ENCODE peak calls at places on chromosomes 1 and 21, in eight cellular contexts. U is endodermal cell, K is endothelial cell of umbilical vein, T is GM23248, I is fibroblast of lung, M is GM12878, Q is K562, B is astrocyte. F is an unnamed sample.

GRCh38 chr21:35197191-35197590 is 148.1 kb upstream of the RUNX1 start:
- DNase-seq in T (peak), B (peak), K (no peak), M (no peak), U (no peak), Q (no peak), I (no peak), F (no peak)

GRCh38 chr21:35370071-35370470 is 321.0 kb upstream of the RUNX1 start:
- DNase-seq in K (no peak), B (no peak), U (no peak), T (no peak), I (no peak), Q (no peak), M (no peak), F (no peak)

GRCh38 chr1:184143449-184143848 is 91.9 kb downstream of the TSEN15 start:
- DNase-seq in K (no peak), M (no peak), U (no peak), Q (no peak), T (peak), I (peak), B (no peak), F (no peak)

GRCh38 chr21:15367061-15367626 is 302.3 kb upstream of the NRIP1 start:
- DNase-seq in U (peak), M (no peak), T (peak), B (no peak), K (no peak), I (no peak), Q (no peak), F (no peak)

GRCh38 chr1:5933050-5933449 is 59.2 kb downstream of the NPHP4 start:
- DNase-seq in Q (no peak), M (no peak), T (no peak), B (no peak), I (no peak), U (no peak), K (no peak), F (no peak)

GRCh38 chr1:27787895-27788294 is 14.9 kb downstream of the STX12 start:
- DNase-seq in M (no peak), T (peak), B (peak), K (peak), U (no peak), Q (no peak), I (peak), F (peak)

GRCh38 chr1:115564201-115564600 is 77.6 kb upstream of the VANGL1 start:
- DNase-seq in Q (no peak), I (no peak), B (no peak), M (no peak), K (no peak), U (peak), T (no peak), F (no peak)

GRCh38 chr1:197637406-197637805 is 137.9 kb downstream of the DENND1B start:
- DNase-seq in T (no peak), U (no peak), B (no peak), M (no peak), K (peak), Q (no peak), I (no peak), F (no peak)

GRCh38 chr1:92705456-92705855 is 79.5 kb downstream of the EVI5 start:
- DNase-seq in I (peak), U (no peak), T (peak), B (peak), M (no peak), K (peak), Q (no peak), F (no peak)

GRCh38 chr1:33055210-33055991 is 18.7 kb upstream of the AK2 start:
- DNase-seq in M (peak), Q (peak), T (peak), U (peak), B (peak), I (peak), K (peak), F (peak)

GRCh38 chr1:110588991-110589390 is 17.2 kb downstream of the KCNA2 start:
- DNase-seq in B (no peak), K (no peak), T (no peak), I (no peak), M (no peak), Q (no peak), U (no peak), F (no peak)

GRCh38 chr1:1344672-1345361 is 4.4 kb downstream of the DVL1 start:
- DNase-seq in K (no peak), T (peak), B (peak), Q (peak), I (peak), M (no peak), U (peak), F (peak)

GRCh38 chr1:101181930-101182329 is 54.9 kb upstream of the S1PR1 start:
- DNase-seq in M (no peak), Q (no peak), U (no peak), K (peak), T (no peak), B (peak), I (peak), F (no peak)

GRCh38 chr1:118143828-118144227 is 41.2 kb downstream of the SPAG17 start:
- DNase-seq in Q (no peak), K (no peak), I (no peak), T (no peak), M (no peak), U (no peak), B (peak), F (peak)

GRCh38 chr21:29238967-29239289 is 59.8 kb upstream of the BACH1 start:
- DNase-seq in I (peak), K (no peak), Q (no peak), U (no peak), T (no peak), B (peak), M (no peak), F (no peak)

DNA sequence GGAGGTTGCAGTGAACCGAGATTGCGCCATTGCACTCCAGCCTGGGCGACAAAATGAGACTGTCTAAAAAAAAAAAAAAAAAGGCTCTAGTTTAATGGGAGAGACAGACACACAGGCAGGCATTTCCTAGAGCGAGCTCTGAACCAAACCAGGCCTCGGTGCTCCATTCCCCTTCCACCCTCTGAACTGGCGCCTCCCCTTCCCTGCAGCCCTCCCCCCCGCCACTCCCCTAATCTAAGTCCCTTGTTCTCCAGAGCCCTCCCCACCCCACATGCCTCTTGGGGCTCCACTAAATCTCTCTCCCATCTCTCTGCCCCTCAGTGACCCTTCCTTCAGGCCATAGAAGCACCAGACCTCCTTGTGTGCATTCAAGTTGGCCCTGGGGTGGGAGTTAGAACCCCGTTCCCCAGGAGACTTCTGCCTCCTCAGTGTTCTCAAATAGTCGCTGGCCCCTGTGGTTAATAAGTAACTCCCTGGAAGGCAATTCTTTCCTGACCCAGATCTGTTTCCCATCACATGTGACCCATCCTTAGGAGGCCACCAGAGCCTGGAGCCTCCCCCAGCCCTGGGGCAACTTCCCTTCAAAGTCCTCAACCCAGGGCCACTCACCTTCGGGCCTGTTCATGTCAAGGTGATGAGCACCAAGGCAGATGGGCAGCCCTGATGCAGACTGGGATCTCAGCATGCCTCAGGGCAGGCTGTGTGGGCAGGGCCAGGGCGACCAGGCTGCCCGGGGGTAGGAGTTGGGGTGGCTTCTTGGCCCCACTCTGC is 42.6 kb upstream of the EPB41 start:
- DNase-seq in B (no peak), U (no peak), M (no peak), K (no peak), Q (no peak), T (no peak), I (no peak), F (no peak)
- H3K9ac ChIP-seq in B (no peak), U (no peak), M (no peak), K (no peak), Q (peak), T (no peak), I (no peak), F (no peak)

GRCh38 chr1:14946011-14946359 is 207.6 kb upstream of the TMEM51 start:
- DNase-seq in T (no peak), I (no peak), M (no peak), B (no peak), Q (no peak), K (no peak), U (no peak), F (no peak)
- H3K9ac ChIP-seq in T (peak), I (peak), M (no peak), B (peak), Q (no peak), K (no peak), U (no peak), F (no peak)

GRCh38 chr1:82901118-82901517 is 1097.8 kb downstream of the TTLL7 start:
- DNase-seq in K (no peak), B (no peak), Q (no peak), M (no peak), U (no peak), T (no peak), I (no peak), F (no peak)

GRCh38 chr1:82894635-82895034 is 1093.9 kb downstream of the ADGRL2 start:
- DNase-seq in T (no peak), Q (no peak), U (no peak), K (no peak), M (no peak), I (no peak), B (no peak), F (no peak)

GRCh38 chr1:82903626-82904025 is 1095.3 kb downstream of the TTLL7 start:
- DNase-seq in T (no peak), M (no peak), Q (no peak), U (no peak), B (no peak), I (no peak), K (no peak), F (no peak)

GRCh38 chr1:82896036-82896435 is 1095.3 kb downstream of the ADGRL2 start:
- DNase-seq in U (no peak), M (no peak), Q (no peak), T (no peak), K (no peak), I (peak), B (no peak), F (no peak)

GRCh38 chr1:82899017-82899416 is 1098.3 kb downstream of the ADGRL2 start:
- DNase-seq in T (no peak), K (no peak), Q (no peak), M (no peak), B (no peak), U (no peak), I (no peak), F (no peak)
- H3K9ac ChIP-seq in T (no peak), K (no peak), Q (no peak), M (no peak), B (no peak), U (no peak), I (no peak), F (no peak)

DNA sequence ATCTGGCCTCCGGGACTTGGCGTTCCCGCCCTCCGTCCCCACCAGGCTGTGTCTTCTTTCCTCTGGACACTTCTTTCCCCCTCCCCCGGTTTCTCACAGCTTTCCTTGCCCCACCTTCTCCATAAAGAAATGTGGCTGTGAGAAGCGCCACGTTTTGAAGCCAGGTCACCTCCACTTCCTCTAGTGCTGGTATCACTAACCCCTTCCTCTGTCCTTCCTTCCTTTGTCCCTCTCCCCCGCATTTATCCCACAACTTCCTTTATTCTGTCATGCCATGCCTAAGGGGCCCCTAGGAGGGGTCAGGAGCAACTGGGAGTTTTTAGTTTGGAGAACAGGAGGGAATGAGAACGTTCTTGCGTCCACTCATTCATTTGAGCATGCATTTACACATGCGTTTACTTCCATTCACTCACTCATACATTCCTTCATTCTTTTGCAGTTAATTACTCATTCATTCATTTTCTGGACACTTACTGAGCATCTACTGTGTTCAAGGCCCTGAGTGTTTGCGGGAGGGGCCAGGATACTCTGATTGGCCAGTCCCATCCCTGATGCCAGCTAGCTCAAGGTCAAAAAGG is 5.0 kb upstream of the ACOT11 start:
- DNase-seq in Q (peak), T (peak), K (peak), M (no peak), U (no peak), I (no peak), B (peak), F (no peak)
- H3K9ac ChIP-seq in Q (peak), T (peak), K (peak), M (peak), U (no peak), I (no peak), B (peak), F (peak)

GRCh38 chr1:234844479-234845031 is 234.6 kb upstream of the IRF2BP2 start:
- DNase-seq in M (no peak), I (no peak), T (no peak), Q (no peak), B (peak), K (peak), U (peak), F (no peak)
- H3K9ac ChIP-seq in M (peak), I (no peak), T (no peak), Q (no peak), B (peak), K (peak), U (no peak), F (no peak)

GRCh38 chr1:23424171-23424959 is at the start of gene TCEA3:
- DNase-seq in Q (no peak), I (no peak), K (no peak), M (no peak), T (peak), U (peak), B (no peak), F (no peak)

GRCh38 chr1:23421752-23422312 is 2.7 kb downstream of the TCEA3 start:
- DNase-seq in T (peak), B (no peak), I (peak), Q (peak), K (no peak), U (no peak), M (no peak), F (no peak)

GRCh38 chr1:23422955-23423354 is 1.6 kb downstream of the TCEA3 start:
- DNase-seq in T (peak), M (no peak), U (no peak), B (no peak), K (no peak), Q (no peak), I (no peak), F (no peak)

GRCh38 chr1:23422313-23422877 is 2.2 kb downstream of the TCEA3 start:
- DNase-seq in K (peak), Q (peak), T (peak), B (peak), M (no peak), I (peak), U (no peak), F (peak)

GRCh38 chr1:23423415-23424170 is 955 bp downstream of the TCEA3 start:
- DNase-seq in B (no peak), U (peak), K (no peak), M (no peak), Q (no peak), T (peak), I (no peak), F (no peak)
- H3K9ac ChIP-seq in B (peak), U (no peak), K (no peak), M (no peak), Q (peak), T (peak), I (no peak), F (no peak)

GRCh38 chr21:44436111-44436611 is 19.1 kb upstream of the LRRC3 start:
- DNase-seq in M (no peak), U (peak), T (no peak), Q (no peak), I (no peak), B (no peak), K (no peak), F (no peak)
- H3K9ac ChIP-seq in M (no peak), U (no peak), T (no peak), Q (no peak), I (no peak), B (no peak), K (no peak), F (no peak)

GRCh38 chr1:42171679-42172266 is 7.2 kb upstream of the GUCA2A start:
- DNase-seq in B (no peak), K (no peak), M (no peak), T (no peak), Q (no peak), U (peak), I (no peak), F (no peak)

GRCh38 chr1:42173961-42174715 is 9.6 kb upstream of the GUCA2A start:
- DNase-seq in B (peak), U (no peak), I (peak), K (no peak), M (no peak), T (peak), Q (no peak), F (peak)

GRCh38 chr1:42173155-42173933 is 8.8 kb upstream of the GUCA2A start:
- DNase-seq in M (no peak), T (peak), B (peak), U (peak), I (peak), K (peak), Q (peak), F (peak)

GRCh38 chr1:42170779-42171621 is 6.5 kb upstream of the GUCA2A start:
- DNase-seq in K (no peak), B (no peak), M (no peak), Q (no peak), I (no peak), T (no peak), U (peak), F (no peak)

DNA sequence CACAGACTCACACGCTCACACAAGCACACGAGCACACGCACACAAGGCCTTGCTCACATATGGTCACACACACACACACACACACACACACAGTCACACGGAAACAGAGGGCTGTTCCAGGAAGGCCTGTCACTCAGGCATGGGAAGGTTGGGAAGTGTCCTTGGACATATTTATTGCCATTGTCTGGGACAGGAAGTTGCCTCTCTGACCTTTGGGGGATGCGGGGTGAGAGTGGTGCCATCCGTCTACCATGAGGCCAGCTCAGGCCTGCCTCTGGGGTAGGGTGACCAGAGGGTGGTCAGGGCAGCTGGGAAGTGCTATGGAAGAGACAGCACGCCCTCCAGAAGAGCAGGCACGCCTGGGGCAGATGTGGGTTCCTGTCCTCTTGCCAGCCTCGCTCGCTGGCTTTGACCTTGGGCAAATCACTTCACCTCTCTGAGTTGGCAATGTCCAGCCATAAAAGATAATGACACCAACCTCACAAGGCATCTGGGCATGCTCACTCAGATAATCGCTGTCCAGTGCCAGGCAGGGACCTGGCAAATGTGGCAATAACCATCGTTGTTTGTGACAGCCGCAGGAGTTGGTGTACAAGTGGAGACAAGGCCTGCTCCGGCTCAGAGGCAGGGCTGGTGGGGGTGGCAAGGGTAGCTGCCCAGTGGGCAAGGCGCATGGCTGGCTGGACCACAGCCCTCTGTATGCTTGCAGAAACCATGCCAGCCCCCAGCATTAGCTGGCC is 8.0 kb upstream of the GUCA2A start:
- DNase-seq in I (peak), K (peak), T (no peak), B (no peak), M (no peak), Q (no peak), U (peak), F (no peak)
- H3K9ac ChIP-seq in I (no peak), K (no peak), T (no peak), B (no peak), M (no peak), Q (peak), U (no peak), F (no peak)

F was measured in mammary epithelial cell.